ENCODE peak calls at places on chromosome X, in six cellular contexts. One of them, this sample, is unnamed.

GRCh38 chrX:119398974-119399771 is at the start of gene SLC25A43:
- DNase-seq in thyroid gland: peak; percentile 21
- DNase-seq in ovary: peak; percentile 47
- DNase-seq in adrenal gland: peak; percentile 10
- DNase-seq in uterus: peak; percentile 28
- DNase-seq in A549: peak; percentile 67
- DNase-seq in this sample: peak; percentile 49

GRCh38 chrX:17036172-17036961 is 89.9 kb downstream of the REPS2 start:
- DNase-seq in thyroid gland: no peak
- DNase-seq in ovary: no peak
- DNase-seq in adrenal gland: no peak
- DNase-seq in uterus: no peak
- DNase-seq in A549: no peak
- DNase-seq in this sample: no peak

GRCh38 chrX:148426467-148426866 is 74.0 kb upstream of the AFF2 start:
- DNase-seq in thyroid gland: no peak
- DNase-seq in ovary: no peak
- DNase-seq in adrenal gland: no peak
- DNase-seq in uterus: no peak
- DNase-seq in A549: no peak
- DNase-seq in this sample: no peak

GRCh38 chrX:119477812-119478232 is 9.6 kb downstream of the SLC25A5 start:
- DNase-seq in thyroid gland: no peak
- DNase-seq in ovary: no peak
- DNase-seq in adrenal gland: peak; percentile 22
- DNase-seq in uterus: peak; percentile 71
- DNase-seq in A549: peak; percentile 58
- DNase-seq in this sample: peak; percentile 42

GRCh38 chrX:112642349-112642748 is 37.4 kb downstream of the LHFPL1 start:
- DNase-seq in thyroid gland: peak; percentile 31
- DNase-seq in ovary: no peak
- DNase-seq in adrenal gland: peak; percentile 49
- DNase-seq in uterus: no peak
- DNase-seq in A549: peak; percentile 12
- DNase-seq in this sample: peak; percentile 31

GRCh38 chrX:96386981-96387380 is 297.7 kb upstream of the DIAPH2 start:
- DNase-seq in thyroid gland: no peak
- DNase-seq in ovary: no peak
- DNase-seq in adrenal gland: no peak
- DNase-seq in uterus: no peak
- DNase-seq in A549: no peak
- DNase-seq in this sample: no peak

GRCh38 chrX:65093658-65094057 is 117.4 kb upstream of the ZC4H2 start:
- DNase-seq in thyroid gland: no peak
- DNase-seq in ovary: no peak
- DNase-seq in adrenal gland: no peak
- DNase-seq in uterus: no peak
- DNase-seq in A549: no peak
- DNase-seq in this sample: no peak

GRCh38 chrX:48910926-48911406 is 480 bp downstream of the SLC35A2 start:
- DNase-seq in thyroid gland: no peak
- DNase-seq in ovary: no peak
- DNase-seq in adrenal gland: no peak
- DNase-seq in uterus: no peak
- DNase-seq in A549: no peak
- DNase-seq in this sample: no peak

GRCh38 chrX:132614297-132614696 is 125.5 kb upstream of the MBNL3 start:
- DNase-seq in thyroid gland: no peak
- DNase-seq in ovary: no peak
- DNase-seq in adrenal gland: no peak
- DNase-seq in uterus: no peak
- DNase-seq in A549: no peak
- DNase-seq in this sample: no peak

GRCh38 chrX:144732588-144732987 is 514.7 kb upstream of the SPANXN1 start:
- DNase-seq in thyroid gland: no peak
- DNase-seq in ovary: no peak
- DNase-seq in adrenal gland: no peak
- DNase-seq in uterus: no peak
- DNase-seq in A549: no peak
- DNase-seq in this sample: no peak

GRCh38 chrX:40167240-40168182 is 69.8 kb upstream of the BCOR start:
- DNase-seq in thyroid gland: peak; percentile 43
- DNase-seq in ovary: peak; percentile 75
- DNase-seq in adrenal gland: peak; percentile 45
- DNase-seq in uterus: peak; percentile 60
- DNase-seq in A549: no peak
- DNase-seq in this sample: no peak

GRCh38 chrX:17376381-17377046 is 1.5 kb downstream of the NHS start:
- DNase-seq in thyroid gland: peak; percentile 14
- DNase-seq in ovary: no peak
- DNase-seq in adrenal gland: peak; percentile 34
- DNase-seq in uterus: peak; percentile 20
- DNase-seq in A549: peak; percentile 17
- DNase-seq in this sample: no peak

GRCh38 chrX:133335027-133335426 is 80.3 kb downstream of the GPC4 start:
- DNase-seq in thyroid gland: no peak
- DNase-seq in ovary: no peak
- DNase-seq in adrenal gland: peak; percentile 14
- DNase-seq in uterus: peak; percentile 29
- DNase-seq in A549: peak; percentile 1
- DNase-seq in this sample: no peak

GRCh38 chrX:30304866-30305265 is 4.3 kb downstream of the NR0B1 start:
- DNase-seq in thyroid gland: no peak
- DNase-seq in ovary: no peak
- DNase-seq in adrenal gland: no peak
- DNase-seq in uterus: no peak
- DNase-seq in A549: no peak
- DNase-seq in this sample: no peak

GRCh38 chrX:140712413-140713173 is 3.0 kb downstream of the LINC00632 start:
- DNase-seq in thyroid gland: peak; percentile 59
- DNase-seq in ovary: peak; percentile 19
- DNase-seq in adrenal gland: no peak
- DNase-seq in uterus: no peak
- DNase-seq in A549: peak; percentile 1
- DNase-seq in this sample: peak; percentile 38

GRCh38 chrX:40104649-40105015 is 6.9 kb upstream of the BCOR start:
- DNase-seq in thyroid gland: peak; percentile 54
- DNase-seq in ovary: peak; percentile 63
- DNase-seq in adrenal gland: peak; percentile 75
- DNase-seq in uterus: peak; percentile 48
- DNase-seq in A549: peak; percentile 41
- DNase-seq in this sample: peak; percentile 60

GRCh38 chrX:110853610-110854009 is 58.0 kb upstream of the CHRDL1 start:
- DNase-seq in thyroid gland: peak; percentile 64
- DNase-seq in ovary: no peak
- DNase-seq in adrenal gland: peak; percentile 8
- DNase-seq in uterus: no peak
- DNase-seq in A549: peak; percentile 6
- DNase-seq in this sample: no peak

GRCh38 chrX:25597561-25597960 is 540.6 kb upstream of the MAGEB18 start:
- DNase-seq in thyroid gland: no peak
- DNase-seq in ovary: no peak
- DNase-seq in adrenal gland: no peak
- DNase-seq in uterus: no peak
- DNase-seq in A549: no peak
- DNase-seq in this sample: no peak

GRCh38 chrX:10902001-10902400 is 209.1 kb upstream of the HCCS start:
- DNase-seq in thyroid gland: no peak
- DNase-seq in ovary: no peak
- DNase-seq in adrenal gland: no peak
- DNase-seq in uterus: no peak
- DNase-seq in A549: no peak
- DNase-seq in this sample: no peak

GRCh38 chrX:119406739-119407138 is 7.6 kb downstream of the SLC25A43 start:
- DNase-seq in thyroid gland: no peak
- DNase-seq in ovary: no peak
- DNase-seq in adrenal gland: no peak
- DNase-seq in uterus: no peak
- DNase-seq in A549: no peak
- DNase-seq in this sample: no peak

GRCh38 chrX:104113237-104113965 is 1.1 kb downstream of the ZCCHC18 start:
- DNase-seq in thyroid gland: peak; percentile 56
- DNase-seq in ovary: peak; percentile 50
- DNase-seq in adrenal gland: peak; percentile 52
- DNase-seq in uterus: peak; percentile 42
- DNase-seq in A549: peak; percentile 29
- DNase-seq in this sample: peak; percentile 57

GRCh38 chrX:74234829-74235228 is 69.2 kb upstream of the ZCCHC13 start:
- DNase-seq in thyroid gland: no peak
- DNase-seq in ovary: no peak
- DNase-seq in adrenal gland: no peak
- DNase-seq in uterus: no peak
- DNase-seq in A549: no peak
- DNase-seq in this sample: no peak

GRCh38 chrX:109187473-109188168 is 294.3 kb downstream of the GUCY2F start:
- DNase-seq in thyroid gland: no peak
- DNase-seq in ovary: no peak
- DNase-seq in adrenal gland: no peak
- DNase-seq in uterus: no peak
- DNase-seq in A549: no peak
- DNase-seq in this sample: no peak

GRCh38 chrX:31128849-31129248 is 57.0 kb upstream of the FTHL17 start:
- DNase-seq in thyroid gland: no peak
- DNase-seq in ovary: no peak
- DNase-seq in adrenal gland: no peak
- DNase-seq in uterus: no peak
- DNase-seq in A549: no peak
- DNase-seq in this sample: no peak

DNA sequence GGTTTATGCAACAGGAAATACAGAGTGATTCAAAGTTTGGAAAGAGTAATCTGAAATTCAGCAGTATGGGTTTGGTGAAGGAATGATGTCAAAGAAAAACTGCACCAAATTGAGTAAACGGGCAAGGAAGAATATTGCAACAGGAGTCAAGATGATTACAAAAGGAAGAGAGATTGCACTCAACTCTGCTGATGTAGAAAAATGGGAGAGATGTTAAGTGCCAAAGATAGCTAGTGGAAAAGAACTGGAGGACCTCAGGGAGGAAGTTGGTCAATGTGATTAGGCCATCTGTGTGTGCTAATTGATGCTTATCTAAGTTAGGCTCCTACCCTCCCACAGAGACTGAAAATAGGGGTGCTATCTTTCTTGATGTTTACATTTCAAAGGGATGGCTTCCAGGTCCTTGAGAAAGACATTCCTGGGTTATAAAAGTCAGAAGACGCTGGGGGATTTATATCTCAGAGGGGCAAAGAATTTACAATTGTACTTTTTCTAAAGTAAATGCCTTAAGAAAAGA is 167.4 kb upstream of the FAM47A start:
- DNase-seq in thyroid gland: no peak
- DNase-seq in ovary: no peak
- DNase-seq in adrenal gland: no peak
- DNase-seq in uterus: no peak
- DNase-seq in A549: no peak
- DNase-seq in this sample: no peak
- TF ChIP-seq POLR2A in thyroid gland: no peak
- TF ChIP-seq POLR2A in ovary: no peak
- TF ChIP-seq POLR2A in adrenal gland: no peak
- TF ChIP-seq POLR2A in uterus: no peak
- TF ChIP-seq POLR2A in A549: no peak
- TF ChIP-seq POLR2A in this sample: no peak

GRCh38 chrX:153781428-153782047 is 697 bp downstream of the SRPK3 start:
- DNase-seq in thyroid gland: no peak
- DNase-seq in ovary: no peak
- DNase-seq in adrenal gland: no peak
- DNase-seq in uterus: no peak
- DNase-seq in A549: no peak
- DNase-seq in this sample: no peak
- TF ChIP-seq POLR2A in thyroid gland: no peak
- TF ChIP-seq POLR2A in ovary: no peak
- TF ChIP-seq POLR2A in adrenal gland: no peak
- TF ChIP-seq POLR2A in uterus: no peak
- TF ChIP-seq POLR2A in A549: no peak
- TF ChIP-seq POLR2A in this sample: no peak

DNA sequence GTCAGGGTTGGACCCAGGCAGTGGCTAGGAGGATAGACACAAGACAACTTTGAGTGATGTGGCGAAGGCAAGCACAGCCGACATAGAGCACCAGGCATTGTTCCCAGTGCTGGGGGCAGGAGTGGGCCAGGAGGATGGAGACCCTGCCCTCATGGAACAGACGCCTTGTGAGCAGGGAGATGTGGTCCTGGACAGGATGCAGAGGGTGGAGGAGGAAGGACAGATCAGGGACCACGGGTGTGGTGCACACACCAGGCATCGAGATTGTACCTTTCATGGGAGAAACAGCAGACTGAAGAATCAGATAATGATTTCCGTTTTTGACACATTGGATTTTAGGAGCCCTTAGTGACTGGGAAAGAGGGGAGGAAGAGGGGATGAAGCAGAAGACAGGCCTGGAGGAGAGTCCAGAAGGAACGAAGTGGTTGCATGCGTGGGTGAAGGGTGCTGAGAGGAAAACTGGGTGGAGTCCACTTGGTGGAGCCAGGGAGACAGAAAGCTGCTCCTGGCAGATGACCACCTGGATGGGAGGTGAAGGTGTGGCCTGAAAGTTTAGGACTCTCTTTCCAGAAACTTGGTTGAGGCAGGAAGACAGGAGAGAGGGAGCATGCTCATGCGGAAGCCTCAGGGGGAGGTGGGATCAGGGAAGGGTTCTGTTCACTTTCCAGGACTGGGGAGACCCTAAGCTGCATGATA is 27.9 kb upstream of the MAP3K15 start:
- DNase-seq in thyroid gland: no peak
- DNase-seq in ovary: no peak
- DNase-seq in adrenal gland: no peak
- DNase-seq in uterus: no peak
- DNase-seq in A549: no peak
- DNase-seq in this sample: no peak
- TF ChIP-seq POLR2A in thyroid gland: no peak
- TF ChIP-seq POLR2A in ovary: no peak
- TF ChIP-seq POLR2A in adrenal gland: no peak
- TF ChIP-seq POLR2A in uterus: no peak
- TF ChIP-seq POLR2A in A549: no peak
- TF ChIP-seq POLR2A in this sample: no peak

DNA sequence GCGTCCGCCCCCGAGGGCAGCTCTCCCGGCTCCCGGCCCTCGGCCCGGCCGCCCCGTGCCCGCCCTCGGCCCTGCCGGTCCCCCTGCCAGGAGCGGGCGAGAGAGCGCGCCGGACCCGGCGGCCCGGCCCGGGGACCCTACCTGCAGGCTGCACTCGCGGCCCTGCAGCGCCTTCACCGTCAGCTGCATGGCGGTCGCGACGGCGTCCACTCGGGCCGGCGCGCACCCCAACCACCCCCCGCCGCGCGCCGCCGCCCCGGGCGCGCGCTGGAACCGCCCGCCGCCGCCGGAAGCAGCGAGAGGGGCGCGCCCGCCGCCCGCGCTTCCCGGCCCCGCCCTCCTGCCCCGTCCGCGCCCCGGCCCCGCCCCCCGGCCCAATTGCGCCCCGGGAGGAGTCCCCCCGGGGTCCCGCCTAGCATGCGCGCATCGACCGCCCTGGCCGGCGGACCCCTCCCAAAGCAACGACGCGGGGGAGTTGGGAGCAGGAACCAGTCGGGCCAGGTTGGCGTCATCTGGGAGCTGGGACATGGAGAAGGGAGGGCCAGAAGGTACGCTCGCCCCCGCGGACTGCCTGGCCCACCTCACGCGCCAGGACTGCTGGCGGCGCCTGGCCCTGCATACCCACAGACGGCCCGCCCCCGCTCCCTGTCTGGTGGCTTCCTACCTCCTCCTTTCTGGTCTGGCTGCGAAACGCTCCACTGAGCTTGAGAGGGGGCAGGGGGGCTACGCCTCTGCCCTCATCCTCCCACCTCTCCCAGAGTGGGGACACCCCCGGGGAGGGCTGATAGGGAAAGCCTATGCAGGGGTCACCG is at the start of gene UBL4A:
- DNase-seq in thyroid gland: peak; percentile 81
- DNase-seq in ovary: peak; percentile 77
- DNase-seq in adrenal gland: peak; percentile 56
- DNase-seq in uterus: peak; percentile 74
- DNase-seq in A549: peak; percentile 26
- DNase-seq in this sample: peak; percentile 63
- TF ChIP-seq POLR2A in thyroid gland: peak; percentile 67
- TF ChIP-seq POLR2A in ovary: no peak
- TF ChIP-seq POLR2A in adrenal gland: peak; percentile 11
- TF ChIP-seq POLR2A in uterus: no peak
- TF ChIP-seq POLR2A in A549: peak; percentile 41
- TF ChIP-seq POLR2A in this sample: no peak

This sample was measured in stomach.